ENCODE peak calls at places on chromosomes 12 and 14, in five cellular contexts. X is A549, V is esophagus squamous epithelium, U is IMR-90, C is stomach. T is an unnamed sample.
A peak's percentile ranks its signal among the peaks of the same experiment; 100 is the strongest.

GRCh38 chr14:67241416-67242362 is at the start of gene PALS1:
- DNase-seq in X (peak; percentile 77), V (no peak), U (peak; percentile 88), C (no peak), T (peak; percentile 37)

GRCh38 chr14:21528381-21529348 is 2.5 kb upstream of the SALL2 start:
- DNase-seq in X (no peak), V (no peak), U (peak; percentile 52), C (no peak), T (no peak)

GRCh38 chr12:25155031-25155576 is 39.9 kb downstream of the DNAI7 start:
- DNase-seq in X (peak; percentile 34), V (no peak), U (peak; percentile 87), C (no peak), T (peak; percentile 10)

GRCh38 chr12:123101467-123102004 is 49.4 kb downstream of the PITPNM2 start:
- DNase-seq in X (no peak), V (no peak), U (no peak), C (no peak), T (no peak)

GRCh38 chr12:88420460-88420859 is 159.8 kb downstream of the KITLG start:
- DNase-seq in X (peak; percentile 16), V (no peak), U (peak; percentile 94), C (no peak), T (no peak)

GRCh38 chr12:54306925-54307731 is 6.3 kb upstream of the NFE2 start:
- DNase-seq in X (peak; percentile 91), V (peak; percentile 29), U (no peak), C (peak; percentile 93), T (no peak)

GRCh38 chr14:91412939-91413338 is 4.7 kb downstream of the CCDC88C start:
- DNase-seq in X (no peak), V (no peak), U (no peak), C (no peak), T (no peak)

GRCh38 chr12:22238211-22238610 is 96.3 kb downstream of the ST8SIA1 start:
- DNase-seq in X (no peak), V (no peak), U (no peak), C (no peak), T (no peak)

GRCh38 chr12:114902665-114903393 is 218.9 kb upstream of the TBX3 start:
- DNase-seq in X (peak; percentile 39), V (no peak), U (peak; percentile 96), C (no peak), T (no peak)

GRCh38 chr14:105069887-105070759 is 4.9 kb upstream of the GPR132 start:
- DNase-seq in X (no peak), V (no peak), U (peak; percentile 33), C (no peak), T (peak; percentile 75)

GRCh38 chr14:58765843-58766242 is 128.1 kb downstream of the DACT1 start:
- DNase-seq in X (no peak), V (no peak), U (no peak), C (no peak), T (no peak)

GRCh38 chr14:58770501-58770982 is 132.8 kb downstream of the DACT1 start:
- DNase-seq in X (no peak), V (no peak), U (no peak), C (no peak), T (no peak)

GRCh38 chr14:58769766-58770165 is 132.0 kb downstream of the DACT1 start:
- DNase-seq in X (no peak), V (no peak), U (no peak), C (no peak), T (no peak)

GRCh38 chr14:58771016-58771415 is 133.3 kb downstream of the DACT1 start:
- DNase-seq in X (no peak), V (no peak), U (no peak), C (no peak), T (no peak)

DNA sequence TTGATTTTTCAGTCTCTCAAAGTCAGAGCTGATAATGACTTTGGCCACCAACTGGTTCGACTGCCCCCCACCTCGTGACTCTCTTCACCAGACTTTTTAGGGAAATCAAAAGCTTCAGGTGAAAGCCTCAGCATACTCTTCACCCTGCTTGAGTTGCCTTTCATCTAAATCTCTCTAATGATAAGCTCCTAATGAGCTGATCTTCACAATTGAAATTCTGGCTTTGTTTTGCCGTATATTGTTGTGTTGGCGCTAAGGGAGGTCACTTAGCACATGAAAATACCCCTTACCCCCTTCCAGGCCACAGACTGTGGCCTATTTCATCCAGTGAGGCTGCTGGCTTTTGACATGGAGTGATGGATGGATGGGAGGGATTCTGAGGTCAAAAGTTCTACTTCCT is 131.2 kb downstream of the DACT1 start:
- DNase-seq in X (no peak), V (no peak), U (no peak), C (no peak), T (no peak)
- TF ChIP-seq POLR2A in X (no peak), V (no peak), U (no peak), C (no peak), T (no peak)

DNA sequence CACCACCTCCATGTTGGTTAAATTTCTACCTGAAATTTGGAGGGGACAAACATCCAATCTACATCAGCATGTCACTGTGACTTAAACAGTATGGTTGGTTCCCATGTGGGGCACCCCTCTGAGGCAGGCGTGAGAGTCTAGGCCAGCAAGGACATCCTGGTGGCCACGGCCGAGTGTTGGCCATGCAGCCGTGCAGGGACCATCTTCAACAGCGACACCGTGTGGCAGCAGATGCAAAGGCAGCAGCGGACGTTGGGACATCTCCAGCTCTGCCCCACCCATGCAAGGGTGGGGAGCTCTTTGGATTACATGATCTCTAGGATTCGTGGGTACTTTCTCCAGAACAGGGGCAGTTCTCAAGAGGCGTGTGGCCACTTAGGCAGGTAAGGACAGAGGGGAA is 49.8 kb downstream of the NOC4L start:
- DNase-seq in X (peak; percentile 79), V (no peak), U (no peak), C (no peak), T (no peak)
- TF ChIP-seq POLR2A in X (no peak), V (no peak), U (no peak), C (no peak), T (no peak)

DNA sequence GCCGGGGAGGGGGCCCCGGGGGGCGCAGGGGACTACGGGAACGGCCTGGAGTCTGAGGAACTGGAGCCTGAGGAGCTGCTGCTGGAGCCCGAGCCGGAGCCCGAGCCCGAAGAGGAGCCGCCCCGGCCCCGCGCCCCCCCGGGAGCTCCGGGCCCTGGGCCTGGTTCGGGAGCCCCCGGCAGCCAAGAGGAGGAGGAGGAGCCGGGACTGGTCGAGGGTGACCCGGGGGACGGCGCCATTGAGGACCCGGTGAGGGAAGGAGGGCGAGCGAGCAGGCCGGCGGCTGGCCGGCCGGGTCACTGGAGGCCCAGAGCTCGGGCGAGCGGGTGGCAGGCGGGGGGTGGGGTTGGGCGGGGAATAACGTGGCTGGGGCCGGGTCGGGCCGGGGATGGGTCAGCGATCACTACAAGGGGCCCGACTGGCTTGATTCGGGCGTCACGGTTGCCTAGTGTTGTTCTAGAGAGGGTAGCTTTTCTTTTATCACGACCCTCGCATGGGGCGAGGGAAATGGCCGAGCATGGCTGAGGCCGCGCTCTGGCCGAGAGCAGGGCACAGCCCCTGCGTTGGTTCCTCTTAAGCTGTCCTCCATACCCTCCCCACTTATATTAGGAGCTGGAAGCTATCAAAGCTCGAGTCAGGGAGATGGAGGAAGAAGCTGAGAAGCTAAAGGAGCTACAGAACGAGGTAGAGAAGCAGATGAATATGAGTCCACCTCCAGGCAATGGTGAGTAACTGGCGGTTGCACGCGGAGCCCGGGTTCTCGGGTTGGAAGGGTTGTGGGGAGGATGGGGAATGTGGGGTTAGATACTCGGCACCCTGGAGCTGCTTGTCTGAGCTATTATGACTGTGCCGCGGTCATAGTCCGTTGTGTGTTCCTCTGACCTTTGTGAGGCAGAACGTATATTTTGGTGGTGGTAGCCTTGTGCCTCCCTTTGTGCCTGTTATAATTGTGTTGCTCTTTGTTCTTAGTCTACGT is 603 bp downstream of the PABPN1 start:
- DNase-seq in X (peak; percentile 44), V (no peak), U (peak; percentile 54), C (peak; percentile 52), T (no peak)
- TF ChIP-seq POLR2A in X (peak; percentile 42), V (no peak), U (peak; percentile 82), C (no peak), T (peak; percentile 77)

GRCh38 chr12:68821357-68822188 is 13.6 kb downstream of the MDM2 start:
- DNase-seq in X (no peak), V (no peak), U (no peak), C (no peak), T (no peak)
- TF ChIP-seq POLR2A in X (no peak), V (no peak), U (no peak), C (no peak), T (peak; percentile 64)